ENCODE peak calls at places on chromosomes 12 and 14, in five cellular contexts. O, M, X, W and B are unnamed samples.

GRCh38 chr14:78701246-78701645 is 531.1 kb downstream of the NRXN3 start:
- DNase-seq in W (no peak), O (no peak), M (no peak), X (no peak), B (no peak)

GRCh38 chr14:99955826-99956455 is 109.3 kb upstream of the EVL start:
- DNase-seq in O (no peak), X (no peak), W (no peak), M (no peak), B (no peak)

GRCh38 chr14:62143235-62143634 is 381.0 kb downstream of the SNAPC1 start:
- DNase-seq in X (no peak), O (no peak), W (no peak), M (no peak), B (peak; percentile 7)

GRCh38 chr12:103334447-103334846 is 161.3 kb downstream of the C12orf42 start:
- DNase-seq in M (no peak), X (no peak), W (no peak), O (no peak), B (no peak)

GRCh38 chr12:57031228-57031670 is 14.9 kb upstream of the TAC3 start:
- DNase-seq in O (peak; percentile 27), X (no peak), M (no peak), W (no peak), B (no peak)

GRCh38 chr14:33747749-33748148 is 203.1 kb downstream of the EGLN3 start:
- DNase-seq in X (no peak), O (no peak), M (no peak), W (no peak), B (no peak)

GRCh38 chr12:51620448-51620847 is 29.4 kb downstream of the SCN8A start:
- DNase-seq in M (no peak), X (no peak), O (no peak), W (no peak), B (peak; percentile 39)

GRCh38 chr12:8780389-8780788 is 42.0 kb upstream of the A2ML1 start:
- DNase-seq in M (no peak), X (no peak), W (peak; percentile 37), O (peak; percentile 60), B (peak; percentile 36)

GRCh38 chr12:119803391-119803791 is 73.7 kb downstream of the CIT start:
- DNase-seq in W (no peak), M (peak; percentile 58), O (no peak), X (no peak), B (no peak)

GRCh38 chr14:29054119-29054518 is 287.5 kb downstream of the FOXG1 start:
- DNase-seq in M (no peak), O (no peak), X (no peak), W (no peak), B (no peak)

GRCh38 chr14:77023001-77023996 is 5.2 kb downstream of the IRF2BPL start:
- DNase-seq in O (no peak), M (peak; percentile 37), X (no peak), W (peak; percentile 61), B (peak; percentile 42)

GRCh38 chr14:69922198-69922597 is 43.0 kb downstream of the SMOC1 start:
- DNase-seq in W (no peak), X (no peak), O (no peak), M (peak; percentile 42), B (no peak)

GRCh38 chr12:87812030-87812429 is 217.2 kb downstream of the C12orf50 start:
- DNase-seq in W (peak; percentile 23), O (no peak), X (no peak), M (no peak), B (peak; percentile 41)

GRCh38 chr14:49366416-49366815 is 219.8 kb downstream of the RPS29 start:
- DNase-seq in O (no peak), M (no peak), X (no peak), W (no peak), B (no peak)

GRCh38 chr14:92252291-92252690 is 70.7 kb upstream of the SLC24A4 start:
- DNase-seq in M (no peak), O (no peak), W (no peak), X (no peak), B (no peak)